ENCODE peak calls at places on chromosomes 2 and 18, in six cellular contexts. E is C1 segment of cervical spinal cord; P is stimulated activated CD4-positive, alpha-beta T cell treated with anti-CD3 and anti-CD28 coated beads, Interleukin-2, amount 100 ng/mL, for 48 hours; N is CD8-positive, alpha-beta memory T cell; K is T-cell; S is DMS 273 treated with DMSO at 0.1 percent for 48 hours. Y is an unnamed sample.

GRCh38 chr2:64654993-64655666 is 1.4 kb upstream of the SERTAD2 start:
- DNase-seq in S (peak; percentile 13), E (no peak), K (peak; percentile 17), N (no peak), P (no peak), Y (no peak)

GRCh38 chr2:11573418-11574175 is 39.8 kb downstream of the GREB1 start:
- DNase-seq in E (no peak), P (no peak), S (no peak), K (no peak), N (no peak), Y (no peak)

GRCh38 chr2:54040250-54040649 is 69.5 kb upstream of the PSME4 start:
- DNase-seq in P (no peak), N (no peak), S (no peak), K (no peak), E (no peak), Y (no peak)

GRCh38 chr18:71799016-71799673 is 745.0 kb downstream of the CBLN2 start:
- DNase-seq in N (no peak), E (no peak), P (no peak), K (no peak), S (no peak), Y (no peak)

GRCh38 chr2:20536619-20537422 is 89.9 kb downstream of the RHOB start:
- DNase-seq in K (no peak), P (no peak), N (no peak), E (peak; percentile 75), S (no peak), Y (no peak)

GRCh38 chr18:59265246-59266018 is 7.8 kb downstream of the RAX start:
- DNase-seq in E (no peak), K (no peak), S (peak; percentile 10), N (no peak), P (no peak), Y (no peak)

GRCh38 chr2:143903172-143903856 is 616.6 kb downstream of the ZEB2 start:
- DNase-seq in N (no peak), E (peak; percentile 50), S (no peak), P (no peak), K (no peak), Y (no peak)

GRCh38 chr2:201357216-201357615 is at the start of gene FLACC1:
- DNase-seq in N (no peak), S (no peak), P (no peak), E (peak; percentile 1), K (no peak), Y (no peak)

GRCh38 chr18:45843019-45843418 is 17.5 kb downstream of the SIGLEC15 start:
- DNase-seq in E (no peak), K (no peak), S (no peak), P (no peak), N (no peak), Y (no peak)

GRCh38 chr2:86078801-86079545 is 26.7 kb downstream of the POLR1A start:
- DNase-seq in E (no peak), N (peak; percentile 30), S (no peak), P (no peak), K (no peak), Y (peak; percentile 13)

GRCh38 chr2:16640024-16640423 is 25.6 kb downstream of the CYRIA start:
- DNase-seq in P (no peak), S (no peak), N (no peak), K (no peak), E (no peak), Y (no peak)

GRCh38 chr2:38528008-38528442 is 74.7 kb downstream of the HNRNPLL start:
- DNase-seq in E (no peak), P (peak; percentile 53), N (no peak), K (peak; percentile 3), S (peak; percentile 39), Y (no peak)

GRCh38 chr2:239529313-239530015 is 128.6 kb upstream of the HDAC4 start:
- DNase-seq in K (no peak), N (no peak), S (no peak), E (no peak), P (no peak), Y (no peak)